ENCODE peak calls at places on chromosomes 7 and 10, in four cellular contexts. One of them, this sample, is unnamed. For H3K4me1, the result is how much of the 10 kb centered on the place peaks cover.

GRCh38 chr10:127014671-127015070 is 109.4 kb downstream of the DOCK1 start:
- DNase-seq in IMR-90: no peak
- DNase-seq in heart left ventricle: no peak
- DNase-seq in heart right ventricle: no peak
- DNase-seq in this sample: no peak

GRCh38 chr7:29866490-29866930 is 60.2 kb downstream of the WIPF3 start:
- DNase-seq in IMR-90: peak
- DNase-seq in heart left ventricle: peak
- DNase-seq in heart right ventricle: peak
- DNase-seq in this sample: peak

GRCh38 chr10:117439243-117439912 is 64.1 kb upstream of the PDZD8 start:
- DNase-seq in IMR-90: peak
- DNase-seq in heart left ventricle: no peak
- DNase-seq in heart right ventricle: no peak
- DNase-seq in this sample: peak

GRCh38 chr10:75400163-75400768 is 1.3 kb downstream of the ZNF503 start:
- DNase-seq in IMR-90: no peak
- DNase-seq in heart left ventricle: no peak
- DNase-seq in heart right ventricle: no peak
- DNase-seq in this sample: no peak

GRCh38 chr7:130758429-130759056 is 24.5 kb upstream of the KLF14 start:
- DNase-seq in IMR-90: peak
- DNase-seq in heart left ventricle: no peak
- DNase-seq in heart right ventricle: no peak
- DNase-seq in this sample: no peak

GRCh38 chr10:121167534-121168243 is 316.5 kb downstream of the WDR11 start:
- DNase-seq in IMR-90: no peak
- DNase-seq in heart left ventricle: no peak
- DNase-seq in heart right ventricle: no peak
- DNase-seq in this sample: no peak

GRCh38 chr10:102114861-102115618 is 5.1 kb downstream of the LDB1 start:
- DNase-seq in IMR-90: peak
- DNase-seq in heart left ventricle: peak
- DNase-seq in heart right ventricle: peak
- DNase-seq in this sample: peak

GRCh38 chr10:4688620-4689019 is 137.4 kb upstream of the AKR1E2 start:
- DNase-seq in IMR-90: no peak
- DNase-seq in heart left ventricle: no peak
- DNase-seq in heart right ventricle: no peak
- DNase-seq in this sample: no peak

GRCh38 chr10:49185213-49185612 is 3.0 kb downstream of the TMEM273 start:
- DNase-seq in IMR-90: no peak
- DNase-seq in heart left ventricle: no peak
- DNase-seq in heart right ventricle: no peak
- DNase-seq in this sample: no peak

GRCh38 chr7:128094686-128095085 is 63.4 kb upstream of the LRRC4 start:
- DNase-seq in IMR-90: no peak
- DNase-seq in heart left ventricle: peak
- DNase-seq in heart right ventricle: no peak
- DNase-seq in this sample: no peak

GRCh38 chr10:58622286-58622685 is 109.6 kb downstream of the BICC1 start:
- DNase-seq in IMR-90: peak
- DNase-seq in heart left ventricle: no peak
- DNase-seq in heart right ventricle: no peak
- DNase-seq in this sample: no peak

GRCh38 chr7:3063016-3063753 is 19.5 kb upstream of the CARD11 start:
- DNase-seq in IMR-90: no peak
- DNase-seq in heart left ventricle: no peak
- DNase-seq in heart right ventricle: no peak
- DNase-seq in this sample: no peak

GRCh38 chr10:60238408-60239100 is 151.1 kb downstream of the ANK3 start:
- DNase-seq in IMR-90: peak
- DNase-seq in heart left ventricle: no peak
- DNase-seq in heart right ventricle: peak
- DNase-seq in this sample: no peak

GRCh38 chr7:152761116-152761748 is 1.7 kb downstream of the ACTR3B start:
- DNase-seq in IMR-90: peak
- DNase-seq in heart left ventricle: no peak
- DNase-seq in heart right ventricle: no peak
- DNase-seq in this sample: no peak

GRCh38 chr7:22654836-22655235 is 72.2 kb upstream of the IL6 start:
- DNase-seq in IMR-90: peak
- DNase-seq in heart left ventricle: no peak
- DNase-seq in heart right ventricle: no peak
- DNase-seq in this sample: no peak

GRCh38 chr10:92407305-92408016 is 116.5 kb downstream of the MARCHF5 start:
- DNase-seq in IMR-90: no peak
- DNase-seq in heart left ventricle: no peak
- DNase-seq in heart right ventricle: no peak
- DNase-seq in this sample: no peak

GRCh38 chr7:65379318-65379717 is 5.7 kb downstream of the ZNF92 start:
- DNase-seq in IMR-90: peak
- DNase-seq in heart left ventricle: no peak
- DNase-seq in heart right ventricle: no peak
- DNase-seq in this sample: no peak

GRCh38 chr10:6558272-6558671 is 21.8 kb downstream of the PRKCQ start:
- DNase-seq in IMR-90: no peak
- DNase-seq in heart left ventricle: no peak
- DNase-seq in heart right ventricle: no peak
- DNase-seq in this sample: no peak

GRCh38 chr7:153887756-153888591 is 164.2 kb upstream of the DPP6 start:
- DNase-seq in IMR-90: no peak
- DNase-seq in heart left ventricle: no peak
- DNase-seq in heart right ventricle: no peak
- DNase-seq in this sample: no peak

GRCh38 chr7:156534925-156535324 is 105.6 kb upstream of the RNF32 start:
- DNase-seq in IMR-90: no peak
- DNase-seq in heart left ventricle: no peak
- DNase-seq in heart right ventricle: no peak
- DNase-seq in this sample: no peak

GRCh38 chr7:95904099-95904498 is 131.7 kb downstream of the DYNC1I1 start:
- DNase-seq in IMR-90: no peak
- DNase-seq in heart left ventricle: no peak
- DNase-seq in heart right ventricle: no peak
- DNase-seq in this sample: peak

GRCh38 chr10:62779487-62780248 is 24.9 kb upstream of the ADO start:
- DNase-seq in IMR-90: peak
- DNase-seq in heart left ventricle: no peak
- DNase-seq in heart right ventricle: no peak
- DNase-seq in this sample: no peak

GRCh38 chr7:128891110-128891941 is 19.2 kb downstream of the KCP start:
- DNase-seq in IMR-90: no peak
- DNase-seq in heart left ventricle: peak
- DNase-seq in heart right ventricle: no peak
- DNase-seq in this sample: no peak

GRCh38 chr10:119233821-119234220 is 26.4 kb downstream of the GRK5 start:
- DNase-seq in IMR-90: peak
- DNase-seq in heart left ventricle: no peak
- DNase-seq in heart right ventricle: no peak
- DNase-seq in this sample: no peak

GRCh38 chr7:69912846-69913245 is 314.6 kb downstream of the AUTS2 start:
- DNase-seq in IMR-90: no peak
- DNase-seq in heart left ventricle: no peak
- DNase-seq in heart right ventricle: no peak
- DNase-seq in this sample: no peak

GRCh38 chr7:137992042-137992737 is 9.7 kb downstream of the CREB3L2 start:
- DNase-seq in IMR-90: peak
- DNase-seq in heart left ventricle: no peak
- DNase-seq in heart right ventricle: peak
- DNase-seq in this sample: no peak

GRCh38 chr10:113226404-113226803 is 276.4 kb downstream of the TCF7L2 start:
- DNase-seq in IMR-90: no peak
- DNase-seq in heart left ventricle: no peak
- DNase-seq in heart right ventricle: no peak
- DNase-seq in this sample: no peak

GRCh38 chr7:65233409-65234034 is 140.1 kb upstream of the ZNF92 start:
- DNase-seq in IMR-90: no peak
- DNase-seq in heart left ventricle: no peak
- DNase-seq in heart right ventricle: no peak
- DNase-seq in this sample: no peak

GRCh38 chr10:101367569-101368453 is 13.8 kb downstream of the BTRC start:
- DNase-seq in IMR-90: peak
- DNase-seq in heart left ventricle: no peak
- DNase-seq in heart right ventricle: no peak
- DNase-seq in this sample: no peak

GRCh38 chr10:51999089-51999488 is 299.7 kb upstream of the CSTF2T start:
- DNase-seq in IMR-90: no peak
- DNase-seq in heart left ventricle: no peak
- DNase-seq in heart right ventricle: no peak
- DNase-seq in this sample: no peak

GRCh38 chr7:27532256-27532783 is 130.4 kb downstream of the HIBADH start:
- DNase-seq in IMR-90: peak
- DNase-seq in heart left ventricle: no peak
- DNase-seq in heart right ventricle: no peak
- DNase-seq in this sample: no peak

GRCh38 chr7:14598978-14599377 is 303.6 kb downstream of the DGKB start:
- DNase-seq in IMR-90: peak
- DNase-seq in heart left ventricle: no peak
- DNase-seq in heart right ventricle: peak
- DNase-seq in this sample: no peak

GRCh38 chr10:36463390-36463789 is 662.0 kb upstream of the ANKRD30A start:
- DNase-seq in IMR-90: no peak
- DNase-seq in heart left ventricle: no peak
- DNase-seq in heart right ventricle: no peak
- DNase-seq in this sample: no peak

GRCh38 chr7:136004083-136004482 is 26.9 kb upstream of the MTPN start:
- DNase-seq in IMR-90: no peak
- DNase-seq in heart left ventricle: no peak
- DNase-seq in heart right ventricle: no peak
- DNase-seq in this sample: no peak

GRCh38 chr10:49161411-49161997 is 26.7 kb downstream of the TMEM273 start:
- DNase-seq in IMR-90: peak
- DNase-seq in heart left ventricle: no peak
- DNase-seq in heart right ventricle: no peak
- DNase-seq in this sample: no peak

GRCh38 chr7:137443616-137444015 is 100.1 kb upstream of the PTN start:
- DNase-seq in IMR-90: peak
- DNase-seq in heart left ventricle: no peak
- DNase-seq in heart right ventricle: no peak
- DNase-seq in this sample: no peak

GRCh38 chr10:33180390-33180789 is 154.1 kb downstream of the NRP1 start:
- DNase-seq in IMR-90: peak
- DNase-seq in heart left ventricle: no peak
- DNase-seq in heart right ventricle: no peak
- DNase-seq in this sample: no peak

GRCh38 chr10:33174674-33175073 is 159.8 kb downstream of the NRP1 start:
- DNase-seq in IMR-90: peak
- DNase-seq in heart left ventricle: no peak
- DNase-seq in heart right ventricle: no peak
- DNase-seq in this sample: no peak

GRCh38 chr10:33178026-33178755 is 156.3 kb downstream of the NRP1 start:
- DNase-seq in IMR-90: no peak
- DNase-seq in heart left ventricle: no peak
- DNase-seq in heart right ventricle: no peak
- DNase-seq in this sample: no peak

GRCh38 chr10:33183658-33184057 is 150.8 kb downstream of the NRP1 start:
- DNase-seq in IMR-90: no peak
- DNase-seq in heart left ventricle: no peak
- DNase-seq in heart right ventricle: no peak
- DNase-seq in this sample: no peak

DNA sequence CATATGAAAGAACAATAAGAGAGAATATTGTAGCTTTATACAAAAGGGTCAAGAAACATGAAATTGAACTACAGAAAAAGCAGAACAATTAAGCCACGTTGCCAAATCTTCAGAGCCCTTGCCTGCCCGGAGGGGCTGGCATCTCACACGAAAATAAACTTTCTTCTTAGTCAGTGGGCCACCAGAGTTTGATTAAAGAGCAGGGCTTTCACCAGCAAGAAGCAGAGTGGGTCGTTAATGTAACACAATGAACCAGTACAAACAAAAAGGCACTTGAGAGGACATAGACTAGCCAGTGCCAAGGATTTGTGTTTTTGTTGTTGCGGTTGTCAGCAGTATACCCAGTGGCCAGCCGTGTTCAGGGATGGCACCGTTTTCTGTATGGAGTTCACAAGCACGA is 155.4 kb downstream of the NRP1 start:
- DNase-seq in IMR-90: peak
- DNase-seq in heart left ventricle: no peak
- DNase-seq in heart right ventricle: no peak
- DNase-seq in this sample: no peak
- H3K4me3 ChIP-seq in IMR-90: no peak
- H3K4me3 ChIP-seq in heart left ventricle: no peak
- H3K4me3 ChIP-seq in heart right ventricle: no peak
- H3K4me3 ChIP-seq in this sample: no peak

GRCh38 chr10:11504566-11505285 is 106.7 kb downstream of the USP6NL start:
- DNase-seq in IMR-90: no peak
- DNase-seq in heart left ventricle: no peak
- DNase-seq in heart right ventricle: no peak
- DNase-seq in this sample: no peak
- TF ChIP-seq CTCF in IMR-90: no peak
- TF ChIP-seq CTCF in heart left ventricle: no peak
- TF ChIP-seq CTCF in heart right ventricle: no peak
- TF ChIP-seq CTCF in this sample: no peak

GRCh38 chr7:36152756-36153570 is at the start of gene EEPD1:
- DNase-seq in IMR-90: peak
- DNase-seq in heart left ventricle: peak
- DNase-seq in heart right ventricle: peak
- DNase-seq in this sample: peak
- H3K4me1 ChIP-seq in IMR-90: under half
- H3K4me1 ChIP-seq in heart left ventricle: under half
- H3K4me1 ChIP-seq in heart right ventricle: under half
- H3K4me1 ChIP-seq in this sample: half or more

GRCh38 chr10:8063128-8063908 is 8.8 kb downstream of the GATA3 start:
- DNase-seq in IMR-90: no peak
- DNase-seq in heart left ventricle: no peak
- DNase-seq in heart right ventricle: no peak
- DNase-seq in this sample: no peak
- H3K4me3 ChIP-seq in IMR-90: no peak
- H3K4me3 ChIP-seq in heart left ventricle: no peak
- H3K4me3 ChIP-seq in heart right ventricle: no peak
- H3K4me3 ChIP-seq in this sample: no peak

GRCh38 chr7:52168085-52168484 is 851.5 kb upstream of the COBL start:
- DNase-seq in IMR-90: no peak
- DNase-seq in heart left ventricle: no peak
- DNase-seq in heart right ventricle: no peak
- DNase-seq in this sample: no peak
- TF ChIP-seq CTCF in IMR-90: no peak
- TF ChIP-seq CTCF in heart left ventricle: no peak
- TF ChIP-seq CTCF in heart right ventricle: no peak
- TF ChIP-seq CTCF in this sample: no peak

GRCh38 chr10:77636286-77636966 is 1.2 kb downstream of the KCNMA1 start:
- DNase-seq in IMR-90: no peak
- DNase-seq in heart left ventricle: no peak
- DNase-seq in heart right ventricle: no peak
- DNase-seq in this sample: no peak

GRCh38 chr10:77636967-77637473 is 588 bp downstream of the KCNMA1 start:
- DNase-seq in IMR-90: no peak
- DNase-seq in heart left ventricle: no peak
- DNase-seq in heart right ventricle: no peak
- DNase-seq in this sample: no peak

GRCh38 chr10:77638766-77639101 is 1.1 kb upstream of the KCNMA1 start:
- DNase-seq in IMR-90: no peak
- DNase-seq in heart left ventricle: no peak
- DNase-seq in heart right ventricle: no peak
- DNase-seq in this sample: no peak

GRCh38 chr10:77637986-77638765 is 568 bp upstream of the KCNMA1 start:
- DNase-seq in IMR-90: peak
- DNase-seq in heart left ventricle: no peak
- DNase-seq in heart right ventricle: no peak
- DNase-seq in this sample: no peak

GRCh38 chr10:77637474-77637985 is at the start of gene KCNMA1:
- DNase-seq in IMR-90: no peak
- DNase-seq in heart left ventricle: no peak
- DNase-seq in heart right ventricle: no peak
- DNase-seq in this sample: no peak
- H3K4me1 ChIP-seq in IMR-90: under half
- H3K4me1 ChIP-seq in heart left ventricle: under half
- H3K4me1 ChIP-seq in heart right ventricle: under half
- H3K4me1 ChIP-seq in this sample: under half

This sample was measured in left ventricle myocardium inferior.